ENCODE peak calls at places on chromosomes 12 and 14, in seven cellular contexts. C is stimulated activated CD8-positive, alpha-beta memory T cell treated with anti-CD3 and anti-CD28 coated beads, Interleukin-4, amount 100 ng/mL, for 24 hours; S is foreskin keratinocyte; Z is GF-D8; N is astrocyte; A is epithelial cell of prostate; T is stimulated activated CD4-positive, alpha-beta T cell treated with anti-CD3 and anti-CD28 coated beads, Interleukin-12 subunit alpha, Interleukin-12 subunit beta, amount 100 ng/mL, for 48 hours. U is an unnamed sample.

GRCh38 chr12:91852646-91853045 is 293.0 kb downstream of the BTG1 start:
- DNase-seq in A (no peak), T (no peak), C (no peak), N (no peak), Z (no peak), S (no peak), U (no peak)

GRCh38 chr14:44699391-44699790 is 192.3 kb upstream of the FSCB start:
- DNase-seq in T (no peak), N (no peak), Z (no peak), S (no peak), A (no peak), C (no peak), U (no peak)

GRCh38 chr12:6752181-6752930 is 585 bp downstream of the MLF2 start:
- DNase-seq in S (peak; percentile 16), T (no peak), Z (no peak), N (peak; percentile 29), A (no peak), C (no peak), U (no peak)

GRCh38 chr12:123494124-123494843 is 36.3 kb downstream of the SNRNP35 start:
- DNase-seq in A (no peak), T (no peak), N (no peak), S (no peak), Z (no peak), C (no peak), U (no peak)

GRCh38 chr14:86015916-86016315 is 486.0 kb downstream of the FLRT2 start:
- DNase-seq in S (no peak), N (peak; percentile 55), A (no peak), Z (no peak), C (no peak), T (no peak), U (no peak)

GRCh38 chr12:77488041-77488620 is 342.6 kb upstream of the NAV3 start:
- DNase-seq in A (no peak), T (no peak), S (no peak), N (peak; percentile 76), C (no peak), Z (no peak), U (no peak)

GRCh38 chr14:24900281-24900868 is 149.6 kb downstream of the STXBP6 start:
- DNase-seq in N (peak; percentile 36), T (no peak), A (no peak), C (no peak), Z (no peak), S (no peak), U (no peak)

GRCh38 chr12:96015672-96016071 is 19.5 kb upstream of the HAL start:
- DNase-seq in Z (no peak), A (no peak), S (no peak), C (no peak), T (no peak), N (no peak), U (no peak)

GRCh38 chr12:82862069-82862841 is 175.5 kb downstream of the TMTC2 start:
- DNase-seq in N (peak; percentile 51), A (no peak), T (no peak), S (no peak), Z (no peak), C (no peak), U (no peak)

GRCh38 chr12:66279127-66279712 is 23.1 kb upstream of the HELB start:
- DNase-seq in Z (peak; percentile 48), S (no peak), N (peak; percentile 3), A (no peak), T (no peak), C (no peak), U (no peak)

GRCh38 chr12:131028587-131029338 is 75.1 kb downstream of the ADGRD1 start:
- DNase-seq in S (no peak), A (no peak), N (no peak), T (no peak), C (no peak), Z (no peak), U (no peak)

GRCh38 chr12:89733579-89734201 is 25.1 kb upstream of the ATP2B1 start:
- DNase-seq in Z (peak; percentile 96), A (peak; percentile 60), T (no peak), C (no peak), N (peak; percentile 97), S (peak; percentile 93), U (no peak)

GRCh38 chr12:70070494-70071007 is 172.7 kb upstream of the CNOT2 start:
- DNase-seq in Z (no peak), A (no peak), T (no peak), C (no peak), S (no peak), N (no peak), U (no peak)

GRCh38 chr14:95195031-95195430 is 37.7 kb upstream of the DICER1 start:
- DNase-seq in N (no peak), Z (no peak), A (no peak), T (no peak), C (no peak), S (no peak), U (no peak)

GRCh38 chr12:3077572-3078081 is 448 bp downstream of the TSPAN9 start:
- DNase-seq in S (no peak), N (peak; percentile 28), Z (no peak), T (no peak), A (no peak), C (no peak), U (no peak)

GRCh38 chr14:100159107-100159864 is at the start of gene DEGS2:
- DNase-seq in N (no peak), A (no peak), T (peak; percentile 31), Z (no peak), S (no peak), C (peak; percentile 35), U (peak; percentile 15)

GRCh38 chr14:84554136-84554535 is 975.8 kb upstream of the FLRT2 start:
- DNase-seq in N (no peak), A (no peak), C (no peak), Z (no peak), T (no peak), S (no peak), U (no peak)

GRCh38 chr12:92845320-92845719 is 83.8 kb downstream of the EEA1 start:
- DNase-seq in T (no peak), N (no peak), C (no peak), S (no peak), A (no peak), Z (no peak), U (no peak)